ENCODE peak calls at places on chromosome 17, in seven cellular contexts. I is amniotic stem cell; N is gastrocnemius medialis; V is esophagus squamous epithelium; D is activated CD8-positive, alpha-beta T cell treated with anti-CD3 and anti-CD28 coated beads, Interleukin-2, amount 10 ng/mL, durations not matched to agents 7 days and 5 days; M is H9; J is CD8-positive, alpha-beta memory T cell. Y is an unnamed sample.

GRCh38 chr17:44207319-44207718 is 7.6 kb upstream of the ATXN7L3 start:
- DNase-seq in J (no peak), M (no peak), V (no peak), D (no peak), I (no peak), N (no peak), Y (no peak)

GRCh38 chr17:63381101-63381729 is 64.9 kb downstream of the CYB561 start:
- DNase-seq in J (no peak), D (no peak), V (no peak), N (no peak), M (no peak), I (no peak), Y (no peak)

GRCh38 chr17:49108318-49108717 is 24.3 kb upstream of the B4GALNT2 start:
- DNase-seq in M (no peak), D (no peak), I (no peak), V (no peak), J (no peak), N (no peak), Y (no peak)

GRCh38 chr17:78475211-78475610 is 96.8 kb downstream of the PGS1 start:
- DNase-seq in V (no peak), N (no peak), D (no peak), J (no peak), I (no peak), M (no peak), Y (no peak)

GRCh38 chr17:5629133-5629532 is 44.8 kb upstream of the NLRP1 start:
- DNase-seq in N (no peak), J (no peak), I (no peak), M (no peak), D (no peak), V (no peak), Y (no peak)

GRCh38 chr17:43641416-43641815 is 20.3 kb downstream of the MEOX1 start:
- DNase-seq in N (no peak), V (no peak), M (no peak), D (no peak), I (no peak), J (no peak), Y (no peak)

GRCh38 chr17:9174779-9175574 is 153.7 kb downstream of the NTN1 start:
- DNase-seq in N (no peak), D (no peak), J (no peak), I (no peak), V (no peak), M (no peak), Y (no peak)

GRCh38 chr17:33434841-33435240 is 141.7 kb upstream of the ASIC2 start:
- DNase-seq in D (no peak), V (no peak), N (no peak), J (no peak), I (no peak), M (no peak), Y (no peak)

GRCh38 chr17:5049314-5049819 is 14.1 kb upstream of the SLC52A1 start:
- DNase-seq in V (no peak), D (peak), N (no peak), J (peak), M (no peak), I (no peak), Y (no peak)

GRCh38 chr17:65627892-65628622 is 66.6 kb upstream of the AXIN2 start:
- DNase-seq in V (no peak), N (no peak), M (no peak), J (no peak), I (peak), D (no peak), Y (no peak)

GRCh38 chr17:4375039-4375748 is 8.7 kb upstream of the UBE2G1 start:
- DNase-seq in I (no peak), N (no peak), J (no peak), V (no peak), M (no peak), D (peak), Y (no peak)

GRCh38 chr17:65723356-65723928 is 162.0 kb upstream of the AXIN2 start:
- DNase-seq in D (no peak), V (no peak), M (no peak), J (no peak), N (no peak), I (no peak), Y (no peak)

GRCh38 chr17:61040666-61041065 is 359.0 kb upstream of the TBX2 start:
- DNase-seq in M (no peak), N (no peak), J (no peak), D (no peak), I (no peak), V (no peak), Y (no peak)

GRCh38 chr17:882827-883585 is 96.6 kb downstream of the NXN start:
- DNase-seq in D (no peak), I (no peak), N (peak), V (no peak), J (no peak), M (peak), Y (no peak)

GRCh38 chr17:34979650-34980352 is 511 bp upstream of the LIG3 start:
- DNase-seq in D (no peak), J (no peak), I (peak), N (no peak), V (no peak), M (no peak), Y (no peak)

GRCh38 chr17:55561973-55562495 is 50.8 kb upstream of the SMIM36 start:
- DNase-seq in D (no peak), N (no peak), I (no peak), J (no peak), M (no peak), V (no peak), Y (no peak)

GRCh38 chr17:7336240-7337175 is at the start of gene ACAP1:
- DNase-seq in J (peak), M (peak), V (no peak), I (no peak), D (peak), N (no peak), Y (peak)

GRCh38 chr17:77644981-77645380 is 313.5 kb upstream of the TNRC6C start:
- DNase-seq in D (peak), J (peak), N (peak), I (no peak), V (no peak), M (peak), Y (peak)

GRCh38 chr17:71975331-71975801 is 145.5 kb upstream of the SOX9 start:
- DNase-seq in V (no peak), N (peak), D (no peak), M (peak), J (no peak), I (no peak), Y (no peak)

GRCh38 chr17:58614854-58615409 is 76.9 kb downstream of the TEX14 start:
- DNase-seq in N (no peak), V (no peak), D (no peak), M (peak), J (no peak), I (no peak), Y (no peak)

GRCh38 chr17:81481011-81481799 is 31.4 kb downstream of the ACTG1 start:
- DNase-seq in M (peak), J (peak), V (no peak), D (peak), N (peak), I (peak), Y (peak)

GRCh38 chr17:45227101-45227591 is 5.5 kb downstream of the FMNL1 start:
- DNase-seq in D (peak), N (no peak), I (no peak), V (no peak), J (no peak), M (no peak), Y (no peak)

GRCh38 chr17:32240745-32241144 is 24.9 kb upstream of the RHBDL3 start:
- DNase-seq in M (peak), D (no peak), V (no peak), I (no peak), N (no peak), J (no peak), Y (no peak)

GRCh38 chr17:52604105-52604504 is 445.6 kb upstream of the CA10 start:
- DNase-seq in D (no peak), V (no peak), I (no peak), J (no peak), M (no peak), N (no peak), Y (no peak)

GRCh38 chr17:178292-179065 is 3.0 kb downstream of the DOC2B start:
- DNase-seq in J (no peak), V (no peak), M (no peak), N (no peak), D (no peak), I (no peak), Y (no peak)

GRCh38 chr17:61309857-61310256 is 89.8 kb upstream of the TBX2 start:
- DNase-seq in M (no peak), I (peak), J (no peak), V (no peak), D (no peak), N (no peak), Y (no peak)

GRCh38 chr17:70642059-70642458 is 472.7 kb downstream of the KCNJ2 start:
- DNase-seq in N (no peak), D (no peak), I (no peak), M (no peak), J (no peak), V (no peak), Y (no peak)

GRCh38 chr17:73191443-73192218 is 1.2 kb upstream of the COG1 start:
- DNase-seq in D (peak), V (no peak), N (peak), I (peak), M (peak), J (peak), Y (no peak)

GRCh38 chr17:76273435-76273921 is 8.3 kb downstream of the UBALD2 start:
- DNase-seq in M (no peak), D (no peak), V (no peak), N (no peak), I (no peak), J (no peak), Y (no peak)